ENCODE peak calls at places on chromosomes 5 and 9, in eight cellular contexts. B is OCI-LY7, E is tibial nerve, P is ovary, J is psoas muscle, U is heart right ventricle, Q is left lung, V is mesendoderm. C is an unnamed sample. For H3K36me3 and H3K4me1, the result is how much of the 10 kb centered on the place peaks cover.

GRCh38 chr5:179167871-179168451 is 107.8 kb downstream of the ZNF354C start:
- DNase-seq in E (no peak), Q (peak), V (no peak), J (no peak), U (no peak), P (peak), B (no peak), C (no peak)

GRCh38 chr5:38738898-38739743 is 106.7 kb upstream of the OSMR start:
- DNase-seq in B (no peak), V (no peak), P (no peak), U (no peak), Q (no peak), E (no peak), J (no peak), C (no peak)

GRCh38 chr9:129459550-129460322 is 161.2 kb downstream of the C9orf50 start:
- DNase-seq in V (no peak), J (no peak), P (no peak), E (no peak), U (peak), Q (peak), B (peak), C (no peak)

GRCh38 chr9:94979904-94980507 is 253.5 kb downstream of the AOPEP start:
- DNase-seq in U (no peak), E (no peak), Q (no peak), P (no peak), V (no peak), J (no peak), B (no peak), C (no peak)

GRCh38 chr5:40618926-40619325 is 60.8 kb upstream of the PTGER4 start:
- DNase-seq in B (no peak), U (no peak), Q (no peak), P (no peak), E (no peak), V (no peak), J (no peak), C (no peak)

GRCh38 chr9:72579190-72579589 is 57.8 kb downstream of the TMC1 start:
- DNase-seq in B (no peak), V (no peak), J (peak), E (no peak), Q (no peak), U (peak), P (peak), C (no peak)

GRCh38 chr5:147484708-147485020 is 25.2 kb downstream of the DPYSL3 start:
- DNase-seq in E (no peak), V (no peak), U (no peak), Q (no peak), J (no peak), P (no peak), B (no peak), C (no peak)

GRCh38 chr9:19989213-19989612 is 200.4 kb upstream of the SLC24A2 start:
- DNase-seq in Q (no peak), P (no peak), B (no peak), U (no peak), J (no peak), V (no peak), E (no peak), C (no peak)

GRCh38 chr5:56637321-56637920 is 177.9 kb upstream of the MAP3K1 start:
- DNase-seq in E (no peak), P (no peak), B (no peak), U (no peak), V (peak), Q (no peak), J (no peak), C (peak)

GRCh38 chr9:130122465-130122864 is 49.7 kb upstream of the NCS1 start:
- DNase-seq in P (no peak), J (no peak), U (no peak), B (peak), E (no peak), V (no peak), Q (no peak), C (no peak)

GRCh38 chr5:131230406-131230805 is 33.4 kb upstream of the CDC42SE2 start:
- DNase-seq in U (no peak), P (no peak), Q (no peak), J (no peak), E (no peak), V (peak), B (no peak), C (peak)

GRCh38 chr5:110386782-110387181 is 339.7 kb downstream of the TMEM232 start:
- DNase-seq in U (no peak), V (peak), J (no peak), B (no peak), E (no peak), Q (no peak), P (no peak), C (no peak)

DNA sequence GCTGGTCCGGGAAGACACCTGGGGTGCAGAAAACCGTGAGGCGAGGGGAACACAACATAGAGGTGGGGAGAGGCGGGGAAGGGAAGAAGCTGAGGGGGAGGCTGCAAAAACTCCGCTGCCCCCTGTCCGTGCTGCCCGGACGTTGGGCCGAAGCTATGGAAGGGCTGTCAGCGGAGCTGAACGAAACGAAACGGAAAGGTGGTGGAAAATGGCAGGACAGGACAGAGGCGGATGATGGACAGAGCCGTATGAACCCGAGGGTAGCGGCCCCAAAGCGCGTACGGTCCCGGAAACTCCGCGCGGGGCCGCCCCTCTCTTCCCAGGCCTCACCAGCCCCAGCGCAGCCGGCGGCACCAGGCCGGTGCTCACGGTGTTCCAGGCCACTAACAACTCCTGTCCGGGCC is 272 bp downstream of the ANAPC2 start:
- DNase-seq in J (no peak), V (no peak), U (no peak), P (no peak), Q (no peak), E (no peak), B (no peak), C (no peak)
- H3K36me3 ChIP-seq in J (under half), V (under half), U (half or more), P (under half), Q (under half), E (under half), B (under half), C (under half)

DNA sequence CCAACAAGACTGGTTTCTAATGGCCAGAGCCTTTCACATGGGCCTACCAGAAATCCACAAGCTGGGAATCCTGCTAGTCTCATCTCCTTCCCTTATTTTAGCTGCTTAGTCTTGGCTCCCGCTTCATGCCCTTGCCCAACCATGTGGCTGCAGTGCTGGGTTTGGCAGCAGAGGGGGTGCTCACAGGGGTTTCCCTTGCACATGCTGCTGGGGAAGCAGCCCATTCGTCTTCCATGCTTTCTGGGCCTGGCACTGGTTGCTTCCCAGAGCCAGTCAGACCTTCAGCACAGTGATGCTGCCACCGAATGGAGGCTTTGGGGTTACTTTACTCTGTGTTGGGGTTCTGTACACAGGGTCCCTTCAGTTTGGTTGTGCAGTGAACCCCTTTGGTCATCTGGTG is 26.3 kb downstream of the SLC46A2 start:
- DNase-seq in Q (no peak), U (no peak), V (peak), P (no peak), E (no peak), J (no peak), B (no peak), C (no peak)
- H3K4me1 ChIP-seq in Q (under half), U (under half), V (under half), P (under half), E (under half), J (under half), B (under half), C (under half)

GRCh38 chr9:38376266-38376665 is 16.2 kb upstream of the ALDH1B1 start:
- DNase-seq in P (no peak), V (no peak), Q (no peak), E (no peak), U (no peak), J (no peak), B (no peak), C (no peak)
- H3K36me3 ChIP-seq in P (under half), V (under half), Q (under half), E (under half), U (under half), J (under half), B (under half), C (under half)

GRCh38 chr9:78005231-78006002 is 26.2 kb downstream of the GNAQ start:
- DNase-seq in E (no peak), P (no peak), B (no peak), Q (no peak), V (no peak), J (no peak), U (no peak), C (no peak)

GRCh38 chr9:78009156-78009555 is 22.5 kb downstream of the GNAQ start:
- DNase-seq in J (no peak), B (no peak), V (no peak), U (no peak), E (no peak), P (no peak), Q (no peak), C (no peak)

GRCh38 chr9:78003730-78004129 is 27.9 kb downstream of the GNAQ start:
- DNase-seq in V (no peak), U (no peak), Q (no peak), J (no peak), P (no peak), B (no peak), E (no peak), C (no peak)

GRCh38 chr9:78004478-78005229 is 27.0 kb downstream of the GNAQ start:
- DNase-seq in U (no peak), B (peak), E (no peak), V (no peak), P (no peak), J (no peak), Q (no peak), C (no peak)

DNA sequence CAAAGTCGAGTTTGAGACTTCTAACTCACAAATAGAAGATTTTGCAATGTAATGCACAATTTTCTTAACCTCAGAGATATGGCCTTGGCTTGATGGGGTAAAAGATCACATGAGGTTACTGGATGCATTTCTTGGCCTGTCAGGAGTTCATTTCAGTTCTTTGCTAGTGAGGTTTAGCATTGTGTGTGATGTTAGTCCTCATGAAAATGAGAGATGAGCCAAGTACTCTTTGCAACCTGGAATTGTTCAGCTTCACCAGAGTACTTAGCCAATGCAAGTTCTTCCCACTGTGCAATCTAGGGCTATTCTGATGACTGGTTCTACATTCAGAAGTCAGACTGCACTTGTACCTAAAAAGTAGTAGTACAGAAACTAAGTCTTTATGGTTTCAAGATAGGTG is 24.9 kb downstream of the GNAQ start:
- DNase-seq in P (no peak), U (no peak), B (no peak), J (no peak), V (no peak), Q (no peak), E (no peak), C (no peak)
- H3K4me1 ChIP-seq in P (under half), U (under half), B (under half), J (under half), V (under half), Q (under half), E (under half), C (under half)

GRCh38 chr5:139285651-139286392 is 7.7 kb upstream of the MATR3 start:
- DNase-seq in B (no peak), U (no peak), Q (no peak), E (no peak), V (no peak), J (no peak), P (no peak), C (no peak)

GRCh38 chr5:139291051-139291450 is 2.5 kb upstream of the MATR3 start:
- DNase-seq in Q (no peak), B (no peak), E (no peak), J (no peak), P (no peak), U (no peak), V (no peak), C (no peak)

GRCh38 chr5:139284295-139284694 is 9.2 kb upstream of the MATR3 start:
- DNase-seq in E (no peak), J (no peak), V (no peak), B (no peak), P (no peak), Q (no peak), U (no peak), C (peak)

GRCh38 chr5:139283252-139284166 is 10.0 kb upstream of the MATR3 start:
- DNase-seq in B (no peak), V (peak), J (no peak), P (no peak), U (no peak), E (no peak), Q (no peak), C (peak)

DNA sequence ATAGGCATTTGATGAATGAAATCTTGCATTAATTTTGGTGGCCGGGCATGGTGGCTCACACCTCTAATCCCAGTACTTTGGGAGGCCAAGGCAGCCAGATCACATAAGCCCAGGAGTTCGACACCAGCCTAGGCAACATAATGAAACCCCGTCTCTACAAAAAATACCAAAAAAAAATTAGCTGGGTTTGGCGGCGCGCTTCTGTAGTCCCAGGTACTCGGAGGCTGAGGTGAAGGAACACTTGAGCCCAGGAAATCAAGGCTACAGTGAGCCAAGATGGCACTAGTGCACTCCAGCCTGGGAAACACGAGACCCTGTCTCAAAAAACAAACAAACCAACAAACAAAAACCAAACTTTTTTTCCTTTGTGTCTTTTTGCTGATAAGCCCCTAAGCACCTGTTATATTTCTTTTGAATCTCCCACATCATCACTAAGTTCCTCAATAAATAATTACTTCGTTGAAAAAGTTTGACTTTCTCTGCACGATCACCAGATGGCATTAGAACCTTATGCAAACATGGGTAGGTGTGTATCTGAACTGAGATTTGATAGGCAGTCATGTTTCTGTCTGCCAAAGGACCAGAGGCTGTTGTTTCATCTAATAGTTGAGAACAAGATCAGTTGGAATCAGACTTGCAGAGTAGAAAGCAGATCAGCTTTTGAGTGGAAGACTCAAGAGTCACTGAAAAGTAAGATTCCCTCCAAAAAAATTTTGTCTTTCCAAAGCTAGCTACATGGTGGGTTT is 5.5 kb upstream of the MATR3 start:
- DNase-seq in Q (no peak), J (no peak), B (peak), V (no peak), P (no peak), E (no peak), U (no peak), C (no peak)
- H3K36me3 ChIP-seq in Q (under half), J (under half), B (half or more), V (under half), P (under half), E (under half), U (under half), C (half or more)

GRCh38 chr5:143119301-143119769 is 284.2 kb downstream of the NR3C1 start:
- DNase-seq in E (no peak), B (peak), U (no peak), Q (no peak), J (no peak), V (no peak), P (no peak), C (no peak)
- H3K4me1 ChIP-seq in E (under half), B (under half), U (under half), Q (under half), J (under half), V (under half), P (under half), C (under half)